ENCODE peak calls at places on chromosomes 2 and 18, in seven cellular contexts. H is amygdala; F is activated naive CD4-positive, alpha-beta T cell; Z is AG04449; I is cardiac fibroblast; B is activated CD4-positive, alpha-beta T cell treated with anti-CD3 and anti-CD28 coated beads, Interleukin-2, amount 10 ng/mL, durations not matched to agents 7 days and 5 days; Q is stimulated activated CD8-positive, alpha-beta memory T cell treated with anti-CD3 and anti-CD28 coated beads, Interleukin-4, amount 100 ng/mL, for 4 hours. Y is an unnamed sample.
A peak's percentile ranks its signal among the peaks of the same experiment; 100 is the strongest.

GRCh38 chr2:65790676-65790935 is 358.2 kb upstream of the SPRED2 start:
- DNase-seq in H (no peak), B (no peak), Q (no peak), I (no peak), Z (no peak), F (no peak), Y (no peak)

GRCh38 chr2:218357194-218358177 is 829 bp downstream of the CATIP start:
- DNase-seq in Z (no peak), H (no peak), F (no peak), Q (no peak), B (no peak), I (no peak), Y (no peak)

GRCh38 chr2:70990216-70990615 is 4.5 kb downstream of the TEX261 start:
- DNase-seq in Q (no peak), H (no peak), B (no peak), F (no peak), Z (no peak), I (no peak), Y (no peak)

GRCh38 chr18:32049393-32050161 is 31.0 kb downstream of the RNF125 start:
- DNase-seq in Q (no peak), I (no peak), F (no peak), Z (no peak), H (peak; percentile 2), B (peak; percentile 54), Y (no peak)

GRCh38 chr2:59307196-59307595 is 1066.1 kb upstream of the FANCL start:
- DNase-seq in Q (no peak), B (no peak), H (no peak), F (no peak), I (no peak), Z (no peak), Y (no peak)

GRCh38 chr2:212843409-212844199 is 305.0 kb upstream of the ERBB4 start:
- DNase-seq in H (no peak), Q (no peak), F (no peak), I (peak; percentile 77), Z (peak; percentile 38), B (no peak), Y (peak; percentile 89)

GRCh38 chr18:34576622-34577021 is 133.5 kb upstream of the DTNA start:
- DNase-seq in F (no peak), I (no peak), Q (no peak), Z (no peak), H (no peak), B (no peak), Y (no peak)

GRCh38 chr2:25366629-25367028 is 24.9 kb upstream of the DNMT3A start:
- DNase-seq in H (no peak), Q (no peak), F (no peak), Z (no peak), I (no peak), B (no peak), Y (no peak)

GRCh38 chr2:70340921-70341765 is 39.3 kb upstream of the FAM136A start:
- DNase-seq in Q (no peak), I (peak; percentile 44), H (no peak), F (no peak), B (peak; percentile 48), Z (no peak), Y (peak; percentile 53)